ENCODE peak calls at places on chromosomes 2 and 18, in six cellular contexts. B is osteoblast; E is heart right ventricle; F is gastrocnemius medialis; M is CD8-positive, alpha-beta T cell; U is pancreas. Z is an unnamed sample.

GRCh38 chr2:136006658-136007057 is 21.2 kb upstream of the DARS1 start:
- DNase-seq in F (no peak), U (no peak), M (no peak), E (no peak), B (no peak), Z (no peak)

GRCh38 chr2:96084006-96084857 is 32.1 kb downstream of the ADRA2B start:
- DNase-seq in F (no peak), M (peak; percentile 31), B (no peak), U (peak; percentile 44), E (no peak), Z (no peak)

GRCh38 chr2:150531626-150532419 is 44.4 kb upstream of the RND3 start:
- DNase-seq in B (no peak), F (no peak), U (no peak), M (no peak), E (no peak), Z (no peak)

GRCh38 chr2:167187049-167187727 is 298.9 kb downstream of the XIRP2 start:
- DNase-seq in F (peak; percentile 43), M (no peak), U (no peak), E (no peak), B (no peak), Z (no peak)

GRCh38 chr18:34219651-34220050 is 5.1 kb downstream of the NOL4 start:
- DNase-seq in B (no peak), U (no peak), M (no peak), E (no peak), F (no peak), Z (no peak)

GRCh38 chr2:217743980-217744761 is 258.6 kb downstream of the TNS1 start:
- DNase-seq in E (peak; percentile 32), F (no peak), U (no peak), B (no peak), M (no peak), Z (no peak)

GRCh38 chr2:230152334-230152733 is 67.5 kb downstream of the SP110 start:
- DNase-seq in B (no peak), E (no peak), F (no peak), U (no peak), M (no peak), Z (no peak)

GRCh38 chr2:198054299-198054698 is 249.9 kb downstream of the PLCL1 start:
- DNase-seq in F (no peak), M (no peak), U (no peak), B (peak; percentile 73), E (no peak), Z (no peak)

GRCh38 chr2:215411941-215412743 is 23.7 kb downstream of the FN1 start:
- DNase-seq in B (no peak), F (no peak), M (no peak), E (no peak), U (no peak), Z (no peak)

GRCh38 chr2:187302619-187303018 is 145.4 kb downstream of the CALCRL start:
- DNase-seq in U (no peak), M (no peak), B (no peak), E (no peak), F (no peak), Z (no peak)

GRCh38 chr2:99488587-99488998 is 1.2 kb downstream of the REV1 start:
- DNase-seq in E (no peak), F (no peak), M (no peak), U (no peak), B (peak; percentile 50), Z (no peak)

GRCh38 chr2:41928593-41928992 is 119.2 kb upstream of the PKDCC start:
- DNase-seq in F (no peak), B (peak; percentile 88), U (no peak), M (no peak), E (no peak), Z (no peak)

GRCh38 chr2:42171396-42171971 is 2.3 kb downstream of the EML4 start:
- DNase-seq in U (no peak), B (peak; percentile 68), E (no peak), M (no peak), F (no peak), Z (no peak)

GRCh38 chr2:174771631-174772491 is 7.6 kb upstream of the CHRNA1 start:
- DNase-seq in U (peak; percentile 81), E (peak; percentile 71), F (peak; percentile 44), M (peak; percentile 68), B (peak; percentile 92), Z (peak; percentile 10)

GRCh38 chr2:9232166-9232479 is 25.5 kb downstream of the ASAP2 start:
- DNase-seq in E (no peak), B (no peak), F (no peak), M (no peak), U (no peak), Z (no peak)

GRCh38 chr18:68429809-68430208 is 285.1 kb downstream of the TMX3 start:
- DNase-seq in E (no peak), U (no peak), M (no peak), B (no peak), F (no peak), Z (no peak)

DNA sequence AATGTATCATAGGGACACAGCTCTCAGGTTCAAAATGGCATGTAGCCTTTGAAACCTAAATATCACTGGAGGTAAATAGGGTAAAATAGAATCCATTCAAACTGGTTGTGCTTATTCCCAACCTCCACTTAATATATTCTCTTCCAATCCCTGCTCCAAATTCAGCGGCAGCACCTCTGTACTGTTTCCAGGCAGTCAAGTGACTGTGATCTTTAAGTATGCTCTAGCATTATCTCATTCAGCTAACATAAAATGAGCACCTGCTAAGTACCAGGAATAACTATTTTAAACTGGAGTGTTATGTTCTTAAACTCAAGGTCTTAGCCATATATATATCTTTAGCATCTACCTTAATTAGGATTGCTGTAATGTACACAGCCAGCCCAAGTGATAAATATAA is 269.2 kb upstream of the SESTD1 start:
- DNase-seq in E (no peak), B (no peak), M (no peak), U (no peak), F (no peak), Z (no peak)
- H3K9me3 ChIP-seq in E (peaks cover 2% of the 10 kb centered on the region), B (no peaks in the 10 kb centered on the region), M (peaks cover 2% of the 10 kb centered on the region), U (no peaks in the 10 kb centered on the region), F (no peaks in the 10 kb centered on the region), Z (no peaks in the 10 kb centered on the region)

GRCh38 chr18:63306249-63306648 is 13.3 kb downstream of the BCL2 start:
- DNase-seq in E (no peak), F (no peak), U (no peak), B (no peak), M (no peak), Z (no peak)

GRCh38 chr18:63311481-63312409 is 7.8 kb downstream of the BCL2 start:
- DNase-seq in B (no peak), M (no peak), F (no peak), U (no peak), E (no peak), Z (no peak)

GRCh38 chr18:63309422-63309821 is 10.1 kb downstream of the BCL2 start:
- DNase-seq in E (no peak), U (no peak), B (no peak), F (no peak), M (no peak), Z (no peak)

GRCh38 chr18:63306819-63307554 is 12.6 kb downstream of the BCL2 start:
- DNase-seq in E (no peak), M (no peak), U (no peak), B (no peak), F (no peak), Z (no peak)

GRCh38 chr18:63307555-63308200 is 11.9 kb downstream of the BCL2 start:
- DNase-seq in U (no peak), M (no peak), E (no peak), F (no peak), B (no peak), Z (no peak)
- H3K27ac ChIP-seq in U (peak overlapping the region; percentile 55), M (no peak overlapping the region), E (no peak overlapping the region), F (no peak overlapping the region), B (no peak overlapping the region), Z (no peak overlapping the region)

GRCh38 chr2:227480528-227480927 is 8.6 kb downstream of the AGFG1 start:
- DNase-seq in M (no peak), F (no peak), E (no peak), B (no peak), U (no peak), Z (no peak)

GRCh38 chr2:227477291-227477690 is 5.3 kb downstream of the AGFG1 start:
- DNase-seq in B (no peak), U (no peak), E (no peak), F (no peak), M (no peak), Z (no peak)

GRCh38 chr2:227485429-227485828 is 13.5 kb downstream of the AGFG1 start:
- DNase-seq in F (no peak), U (no peak), E (no peak), M (no peak), B (no peak), Z (no peak)

GRCh38 chr2:227482638-227483340 is 10.8 kb downstream of the AGFG1 start:
- DNase-seq in E (no peak), M (no peak), F (no peak), B (peak; percentile 78), U (no peak), Z (no peak)

DNA sequence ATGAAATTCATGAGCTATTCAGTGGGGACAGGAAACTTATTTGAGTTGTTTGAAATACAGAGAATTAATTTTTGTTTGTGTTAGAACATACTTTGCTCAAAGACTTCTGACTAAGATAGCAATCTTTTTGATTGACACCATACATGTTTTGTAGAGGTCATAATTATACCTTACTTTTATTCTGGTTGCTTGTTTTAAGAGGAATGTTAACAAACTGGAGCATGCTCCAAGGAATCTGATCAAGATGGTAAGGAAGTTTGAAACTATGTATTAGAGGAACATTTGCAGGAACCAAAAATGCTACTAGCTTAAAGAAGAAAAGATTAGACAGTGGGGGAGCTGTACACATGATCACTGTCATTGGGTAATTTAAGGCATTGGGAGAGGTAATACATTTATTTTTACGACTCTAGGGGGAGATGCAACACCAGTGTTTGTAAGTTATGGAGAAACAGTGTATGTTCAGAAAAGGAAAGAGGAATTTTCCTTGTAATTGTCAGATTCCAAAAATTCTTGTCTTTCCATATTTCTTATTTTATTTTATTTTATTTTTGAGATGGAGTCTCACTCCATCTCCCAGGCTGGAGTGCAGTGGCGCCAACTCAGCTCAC is 8.0 kb downstream of the AGFG1 start:
- DNase-seq in E (no peak), M (no peak), U (no peak), B (no peak), F (no peak), Z (no peak)
- TF ChIP-seq CTCF in E (peak; percentile 58), M (no peak), U (no peak), B (peak; percentile 49), F (peak; percentile 39), Z (peak; percentile 18)

GRCh38 chr2:109178974-109179373 is 50.0 kb downstream of the SH3RF3 start:
- DNase-seq in M (no peak), B (no peak), F (no peak), U (no peak), E (no peak), Z (no peak)

GRCh38 chr2:109176489-109176888 is 47.5 kb downstream of the SH3RF3 start:
- DNase-seq in F (no peak), B (no peak), M (no peak), U (no peak), E (no peak), Z (no peak)

GRCh38 chr2:109174626-109175349 is 45.8 kb downstream of the SH3RF3 start:
- DNase-seq in F (no peak), M (no peak), B (no peak), E (no peak), U (no peak), Z (no peak)

GRCh38 chr2:109175350-109175678 is 46.3 kb downstream of the SH3RF3 start:
- DNase-seq in M (no peak), B (no peak), E (no peak), U (no peak), F (no peak), Z (no peak)

GRCh38 chr2:109176928-109177327 is 47.9 kb downstream of the SH3RF3 start:
- DNase-seq in U (no peak), M (no peak), F (no peak), E (no peak), B (no peak), Z (no peak)
- H3K9me3 ChIP-seq in U (no peaks in the 10 kb centered on the region), M (no peaks in the 10 kb centered on the region), F (no peaks in the 10 kb centered on the region), E (no peaks in the 10 kb centered on the region), B (no peaks in the 10 kb centered on the region), Z (no peaks in the 10 kb centered on the region)

Z was measured in thoracic aorta.